ENCODE peak calls at places on chromosome 7, in four cellular contexts. One of them, this sample, is unnamed.

GRCh38 chr7:107394831-107395230 is 75.0 kb upstream of the GPR22 start:
- DNase-seq in AG09309: peak; percentile 41
- DNase-seq in stimulated activated CD4-positive, alpha-beta T cell treated with anti-CD3 and anti-CD28 coated beads, Interleukin-12 subunit alpha, Interleukin-12 subunit beta, amount 100 ng/mL, for 48 hours: no peak
- DNase-seq in non-pigmented ciliary epithelial cell: peak; percentile 37
- DNase-seq in this sample: no peak

GRCh38 chr7:97377713-97378112 is 260.2 kb downstream of the SDHAF3 start:
- DNase-seq in non-pigmented ciliary epithelial cell: no peak
- DNase-seq in AG09309: no peak
- DNase-seq in stimulated activated CD4-positive, alpha-beta T cell treated with anti-CD3 and anti-CD28 coated beads, Interleukin-12 subunit alpha, Interleukin-12 subunit beta, amount 100 ng/mL, for 48 hours: no peak
- DNase-seq in this sample: no peak

GRCh38 chr7:31493714-31494181 is 20.1 kb upstream of the ITPRID1 start:
- DNase-seq in stimulated activated CD4-positive, alpha-beta T cell treated with anti-CD3 and anti-CD28 coated beads, Interleukin-12 subunit alpha, Interleukin-12 subunit beta, amount 100 ng/mL, for 48 hours: no peak
- DNase-seq in non-pigmented ciliary epithelial cell: no peak
- DNase-seq in AG09309: no peak
- DNase-seq in this sample: no peak

GRCh38 chr7:79436378-79436777 is 17.1 kb downstream of the MAGI2 start:
- DNase-seq in non-pigmented ciliary epithelial cell: no peak
- DNase-seq in AG09309: no peak
- DNase-seq in stimulated activated CD4-positive, alpha-beta T cell treated with anti-CD3 and anti-CD28 coated beads, Interleukin-12 subunit alpha, Interleukin-12 subunit beta, amount 100 ng/mL, for 48 hours: no peak
- DNase-seq in this sample: no peak

GRCh38 chr7:108045669-108046068 is 42.7 kb upstream of the LAMB1 start:
- DNase-seq in non-pigmented ciliary epithelial cell: no peak
- DNase-seq in stimulated activated CD4-positive, alpha-beta T cell treated with anti-CD3 and anti-CD28 coated beads, Interleukin-12 subunit alpha, Interleukin-12 subunit beta, amount 100 ng/mL, for 48 hours: no peak
- DNase-seq in AG09309: no peak
- DNase-seq in this sample: no peak

GRCh38 chr7:74454059-74454947 is 597 bp downstream of the GTF2IRD1 start:
- DNase-seq in non-pigmented ciliary epithelial cell: no peak
- DNase-seq in AG09309: no peak
- DNase-seq in stimulated activated CD4-positive, alpha-beta T cell treated with anti-CD3 and anti-CD28 coated beads, Interleukin-12 subunit alpha, Interleukin-12 subunit beta, amount 100 ng/mL, for 48 hours: no peak
- DNase-seq in this sample: no peak

GRCh38 chr7:26891400-26892355 is 27.3 kb upstream of the SKAP2 start:
- DNase-seq in AG09309: peak; percentile 11
- DNase-seq in stimulated activated CD4-positive, alpha-beta T cell treated with anti-CD3 and anti-CD28 coated beads, Interleukin-12 subunit alpha, Interleukin-12 subunit beta, amount 100 ng/mL, for 48 hours: no peak
- DNase-seq in non-pigmented ciliary epithelial cell: no peak
- DNase-seq in this sample: no peak

GRCh38 chr7:156049366-156049765 is 237.1 kb upstream of the SHH start:
- DNase-seq in stimulated activated CD4-positive, alpha-beta T cell treated with anti-CD3 and anti-CD28 coated beads, Interleukin-12 subunit alpha, Interleukin-12 subunit beta, amount 100 ng/mL, for 48 hours: no peak
- DNase-seq in AG09309: no peak
- DNase-seq in non-pigmented ciliary epithelial cell: no peak
- DNase-seq in this sample: no peak

GRCh38 chr7:142111509-142111908 is at the start of gene MGAM2:
- DNase-seq in non-pigmented ciliary epithelial cell: no peak
- DNase-seq in stimulated activated CD4-positive, alpha-beta T cell treated with anti-CD3 and anti-CD28 coated beads, Interleukin-12 subunit alpha, Interleukin-12 subunit beta, amount 100 ng/mL, for 48 hours: no peak
- DNase-seq in AG09309: no peak
- DNase-seq in this sample: no peak

GRCh38 chr7:155820246-155820645 is 8.0 kb upstream of the SHH start:
- DNase-seq in non-pigmented ciliary epithelial cell: no peak
- DNase-seq in stimulated activated CD4-positive, alpha-beta T cell treated with anti-CD3 and anti-CD28 coated beads, Interleukin-12 subunit alpha, Interleukin-12 subunit beta, amount 100 ng/mL, for 48 hours: no peak
- DNase-seq in AG09309: no peak
- DNase-seq in this sample: no peak

GRCh38 chr7:131327049-131327625 is 539 bp upstream of the MKLN1 start:
- DNase-seq in non-pigmented ciliary epithelial cell: peak; percentile 28
- DNase-seq in AG09309: peak; percentile 43
- DNase-seq in stimulated activated CD4-positive, alpha-beta T cell treated with anti-CD3 and anti-CD28 coated beads, Interleukin-12 subunit alpha, Interleukin-12 subunit beta, amount 100 ng/mL, for 48 hours: no peak
- DNase-seq in this sample: peak; percentile 32

GRCh38 chr7:2791390-2791789 is 52.7 kb downstream of the GNA12 start:
- DNase-seq in stimulated activated CD4-positive, alpha-beta T cell treated with anti-CD3 and anti-CD28 coated beads, Interleukin-12 subunit alpha, Interleukin-12 subunit beta, amount 100 ng/mL, for 48 hours: no peak
- DNase-seq in AG09309: no peak
- DNase-seq in non-pigmented ciliary epithelial cell: no peak
- DNase-seq in this sample: no peak

GRCh38 chr7:139317954-139318505 is 23.1 kb upstream of the FMC1 start:
- DNase-seq in AG09309: no peak
- DNase-seq in stimulated activated CD4-positive, alpha-beta T cell treated with anti-CD3 and anti-CD28 coated beads, Interleukin-12 subunit alpha, Interleukin-12 subunit beta, amount 100 ng/mL, for 48 hours: no peak
- DNase-seq in non-pigmented ciliary epithelial cell: no peak
- DNase-seq in this sample: no peak

GRCh38 chr7:43198599-43199090 is 86.2 kb downstream of the HECW1 start:
- DNase-seq in AG09309: no peak
- DNase-seq in non-pigmented ciliary epithelial cell: no peak
- DNase-seq in stimulated activated CD4-positive, alpha-beta T cell treated with anti-CD3 and anti-CD28 coated beads, Interleukin-12 subunit alpha, Interleukin-12 subunit beta, amount 100 ng/mL, for 48 hours: no peak
- DNase-seq in this sample: no peak

GRCh38 chr7:103011650-103012049 is 62.9 kb downstream of the FBXL13 start:
- DNase-seq in stimulated activated CD4-positive, alpha-beta T cell treated with anti-CD3 and anti-CD28 coated beads, Interleukin-12 subunit alpha, Interleukin-12 subunit beta, amount 100 ng/mL, for 48 hours: no peak
- DNase-seq in non-pigmented ciliary epithelial cell: no peak
- DNase-seq in AG09309: no peak
- DNase-seq in this sample: no peak

GRCh38 chr7:138477081-138477578 is 17.1 kb downstream of the TRIM24 start:
- DNase-seq in non-pigmented ciliary epithelial cell: no peak
- DNase-seq in AG09309: no peak
- DNase-seq in stimulated activated CD4-positive, alpha-beta T cell treated with anti-CD3 and anti-CD28 coated beads, Interleukin-12 subunit alpha, Interleukin-12 subunit beta, amount 100 ng/mL, for 48 hours: no peak
- DNase-seq in this sample: no peak

GRCh38 chr7:78139335-78139734 is 340.8 kb downstream of the PHTF2 start:
- DNase-seq in stimulated activated CD4-positive, alpha-beta T cell treated with anti-CD3 and anti-CD28 coated beads, Interleukin-12 subunit alpha, Interleukin-12 subunit beta, amount 100 ng/mL, for 48 hours: no peak
- DNase-seq in AG09309: peak; percentile 55
- DNase-seq in non-pigmented ciliary epithelial cell: no peak
- DNase-seq in this sample: no peak

GRCh38 chr7:12080006-12080405 is 131.1 kb upstream of the TMEM106B start:
- DNase-seq in stimulated activated CD4-positive, alpha-beta T cell treated with anti-CD3 and anti-CD28 coated beads, Interleukin-12 subunit alpha, Interleukin-12 subunit beta, amount 100 ng/mL, for 48 hours: no peak
- DNase-seq in AG09309: no peak
- DNase-seq in non-pigmented ciliary epithelial cell: no peak
- DNase-seq in this sample: no peak

GRCh38 chr7:99579956-99580777 is 17.9 kb upstream of the TMEM225B start:
- DNase-seq in non-pigmented ciliary epithelial cell: no peak
- DNase-seq in stimulated activated CD4-positive, alpha-beta T cell treated with anti-CD3 and anti-CD28 coated beads, Interleukin-12 subunit alpha, Interleukin-12 subunit beta, amount 100 ng/mL, for 48 hours: peak; percentile 24
- DNase-seq in AG09309: no peak
- DNase-seq in this sample: no peak

GRCh38 chr7:22784346-22784745 is 38.3 kb downstream of the TOMM7 start:
- DNase-seq in non-pigmented ciliary epithelial cell: no peak
- DNase-seq in stimulated activated CD4-positive, alpha-beta T cell treated with anti-CD3 and anti-CD28 coated beads, Interleukin-12 subunit alpha, Interleukin-12 subunit beta, amount 100 ng/mL, for 48 hours: no peak
- DNase-seq in AG09309: no peak
- DNase-seq in this sample: no peak

GRCh38 chr7:45238806-45239205 is 81.2 kb downstream of the RAMP3 start:
- DNase-seq in stimulated activated CD4-positive, alpha-beta T cell treated with anti-CD3 and anti-CD28 coated beads, Interleukin-12 subunit alpha, Interleukin-12 subunit beta, amount 100 ng/mL, for 48 hours: no peak
- DNase-seq in AG09309: no peak
- DNase-seq in non-pigmented ciliary epithelial cell: no peak
- DNase-seq in this sample: no peak

GRCh38 chr7:48691788-48692187 is 232.6 kb upstream of the CDC14C start:
- DNase-seq in stimulated activated CD4-positive, alpha-beta T cell treated with anti-CD3 and anti-CD28 coated beads, Interleukin-12 subunit alpha, Interleukin-12 subunit beta, amount 100 ng/mL, for 48 hours: no peak
- DNase-seq in non-pigmented ciliary epithelial cell: no peak
- DNase-seq in AG09309: no peak
- DNase-seq in this sample: no peak

GRCh38 chr7:140726304-140726703 is 29.8 kb downstream of the NDUFB2 start:
- DNase-seq in non-pigmented ciliary epithelial cell: no peak
- DNase-seq in stimulated activated CD4-positive, alpha-beta T cell treated with anti-CD3 and anti-CD28 coated beads, Interleukin-12 subunit alpha, Interleukin-12 subunit beta, amount 100 ng/mL, for 48 hours: no peak
- DNase-seq in AG09309: no peak
- DNase-seq in this sample: no peak

GRCh38 chr7:101829374-101829773 is 11.9 kb downstream of the CUX1 start:
- DNase-seq in stimulated activated CD4-positive, alpha-beta T cell treated with anti-CD3 and anti-CD28 coated beads, Interleukin-12 subunit alpha, Interleukin-12 subunit beta, amount 100 ng/mL, for 48 hours: no peak
- DNase-seq in non-pigmented ciliary epithelial cell: no peak
- DNase-seq in AG09309: no peak
- DNase-seq in this sample: no peak